ENCODE peak calls at places on chromosomes 13 and 19, in eight cellular contexts. Z is sciatic nerve; Q is GM04504; A is GM12865; L is heart left ventricle; F is CD8-positive, alpha-beta memory T cell; Y is hippocampal formation; O is stimulated activated naive CD4-positive, alpha-beta T cell. H is an unnamed sample.

GRCh38 chr19:15331419-15332310 is 674 bp downstream of the BRD4 start:
- DNase-seq in F (peak), Q (no peak), L (peak), Z (peak), A (peak), O (peak), Y (peak), H (peak)

GRCh38 chr13:33164331-33164730 is 121.2 kb downstream of the STARD13 start:
- DNase-seq in Q (no peak), Y (no peak), Z (no peak), A (no peak), O (no peak), L (no peak), F (no peak), H (no peak)

GRCh38 chr19:30695171-30695875 is 323.1 kb downstream of the ZNF536 start:
- DNase-seq in Q (no peak), O (no peak), Y (no peak), F (no peak), L (no peak), A (peak), Z (no peak), H (no peak)

GRCh38 chr19:18478545-18479311 is 40.8 kb upstream of the ISYNA1 start:
- DNase-seq in A (peak), F (peak), L (peak), O (no peak), Q (peak), Z (peak), Y (peak), H (peak)

GRCh38 chr19:41205995-41206394 is 13.0 kb downstream of the CYP2S1 start:
- DNase-seq in L (no peak), A (no peak), Z (no peak), F (no peak), O (no peak), Q (no peak), Y (no peak), H (no peak)

GRCh38 chr19:13129384-13129783 is 11.3 kb downstream of the NACC1 start:
- DNase-seq in A (no peak), F (no peak), O (no peak), Y (no peak), L (no peak), Z (no peak), Q (no peak), H (no peak)

GRCh38 chr19:49362048-49362925 is at the start of gene TEAD2:
- DNase-seq in O (peak), F (peak), Z (peak), Q (peak), Y (no peak), A (no peak), L (peak), H (no peak)

GRCh38 chr19:50506700-50507099 is 4.3 kb downstream of the JOSD2 start:
- DNase-seq in A (no peak), Q (no peak), F (no peak), L (no peak), Y (no peak), Z (no peak), O (no peak), H (no peak)

GRCh38 chr13:38641164-38641948 is 45.5 kb upstream of the FREM2 start:
- DNase-seq in F (no peak), Q (no peak), Y (no peak), Z (no peak), O (no peak), A (no peak), L (no peak), H (no peak)

GRCh38 chr19:46984077-46985010 is 35.3 kb upstream of the NPAS1 start:
- DNase-seq in L (no peak), Y (no peak), Q (peak), F (no peak), Z (no peak), A (no peak), O (no peak), H (no peak)

GRCh38 chr19:40420766-40421467 is 4.9 kb downstream of the SERTAD1 start:
- DNase-seq in A (peak), F (peak), L (peak), Y (peak), O (peak), Q (peak), Z (peak), H (peak)

H was measured in substantia nigra.